ENCODE peak calls at places on chromosomes 4 and X, in four cellular contexts. B, Y, C and F are unnamed samples.

GRCh38 chr4:48254381-48255072 is 15.1 kb downstream of the TEC start:
- DNase-seq in B (peak; percentile 96), Y (no peak), C (no peak), F (no peak)

GRCh38 chr4:147498031-147498700 is 17.3 kb downstream of the EDNRA start:
- DNase-seq in B (no peak), Y (no peak), C (no peak), F (no peak)

GRCh38 chrX:2627272-2627867 is 63.7 kb upstream of the CD99 start:
- DNase-seq in B (no peak), Y (no peak), C (peak; percentile 44), F (no peak)

GRCh38 chr4:81756973-81757372 is 285.3 kb upstream of the RASGEF1B start:
- DNase-seq in B (no peak), Y (no peak), C (no peak), F (no peak)

GRCh38 chrX:18664947-18665346 is 7.0 kb downstream of the RS1 start:
- DNase-seq in B (no peak), Y (no peak), C (no peak), F (no peak)

GRCh38 chr4:6478546-6479220 is 6.3 kb upstream of the PPP2R2C start:
- DNase-seq in B (no peak), Y (no peak), C (no peak), F (no peak)

GRCh38 chr4:184191267-184191666 is 26.4 kb downstream of the ENPP6 start:
- DNase-seq in B (no peak), Y (no peak), C (no peak), F (no peak)

GRCh38 chr4:57136281-57136680 is 26.1 kb upstream of the IGFBP7 start:
- DNase-seq in B (no peak), Y (no peak), C (no peak), F (no peak)

GRCh38 chr4:121096629-121097028 is 24.3 kb upstream of the NDNF start:
- DNase-seq in B (peak; percentile 5), Y (no peak), C (no peak), F (no peak)

GRCh38 chr4:139975830-139976272 is 178.1 kb downstream of the MAML3 start:
- DNase-seq in B (no peak), Y (no peak), C (peak; percentile 57), F (no peak)

GRCh38 chr4:180437601-180438000 is 1805.6 kb upstream of the TENM3 start:
- DNase-seq in B (no peak), Y (no peak), C (no peak), F (no peak)

GRCh38 chr4:164509951-164510350 is 244.0 kb upstream of the SMIM31 start:
- DNase-seq in B (no peak), Y (no peak), C (no peak), F (no peak)

GRCh38 chr4:78483811-78484210 is 67.8 kb upstream of the ANXA3 start:
- DNase-seq in B (no peak), Y (no peak), C (no peak), F (no peak)

GRCh38 chr4:188037003-188037713 is 41.6 kb downstream of the ZFP42 start:
- DNase-seq in B (no peak), Y (no peak), C (no peak), F (no peak)

GRCh38 chr4:8818063-8818881 is 53.4 kb downstream of the HMX1 start:
- DNase-seq in B (no peak), Y (peak; percentile 17), C (no peak), F (no peak)

GRCh38 chrX:150196300-150196699 is 166.8 kb upstream of the MAMLD1 start:
- DNase-seq in B (no peak), Y (no peak), C (no peak), F (no peak)

GRCh38 chrX:148871422-148872152 is 371.2 kb downstream of the AFF2 start:
- DNase-seq in B (no peak), Y (no peak), C (no peak), F (no peak)

GRCh38 chrX:1853916-1854315 is 239.1 kb downstream of the ASMT start:
- DNase-seq in B (no peak), Y (no peak), C (no peak), F (no peak)